ENCODE peak calls at places on chromosomes 6 and 20, in six cellular contexts. One of them, this sample, is unnamed.

GRCh38 chr6:163878656-163879055 is 464.1 kb downstream of the QKI start:
- DNase-seq in sciatic nerve: no peak
- DNase-seq in GOT3: no peak
- DNase-seq in germinal center: no peak
- DNase-seq in substantia nigra: no peak
- DNase-seq in activated T-helper 2 cell treated with anti-CD3 and anti-CD28 coated beads, Interferon-gamma antibody, Interleukin-2, Interleukin-4, amounts not matched to agents 10 μg/mL and 5 μg/mL and 100 μg/mL, durations not matched to agents 14 hours and 24 hours and 36 hours: no peak
- DNase-seq in this sample: no peak

GRCh38 chr20:25287631-25288290 is 39.9 kb downstream of the PYGB start:
- DNase-seq in sciatic nerve: no peak
- DNase-seq in GOT3: no peak
- DNase-seq in germinal center: no peak
- DNase-seq in substantia nigra: no peak
- DNase-seq in activated T-helper 2 cell treated with anti-CD3 and anti-CD28 coated beads, Interferon-gamma antibody, Interleukin-2, Interleukin-4, amounts not matched to agents 10 μg/mL and 5 μg/mL and 100 μg/mL, durations not matched to agents 14 hours and 24 hours and 36 hours: no peak
- DNase-seq in this sample: no peak

GRCh38 chr6:167673951-167674350 is 152.8 kb upstream of the AFDN start:
- DNase-seq in sciatic nerve: no peak
- DNase-seq in GOT3: no peak
- DNase-seq in germinal center: no peak
- DNase-seq in substantia nigra: no peak
- DNase-seq in activated T-helper 2 cell treated with anti-CD3 and anti-CD28 coated beads, Interferon-gamma antibody, Interleukin-2, Interleukin-4, amounts not matched to agents 10 μg/mL and 5 μg/mL and 100 μg/mL, durations not matched to agents 14 hours and 24 hours and 36 hours: no peak
- DNase-seq in this sample: no peak

GRCh38 chr6:30912746-30913520 is 1.1 kb upstream of the VARS2 start:
- DNase-seq in sciatic nerve: no peak
- DNase-seq in GOT3: no peak
- DNase-seq in germinal center: no peak
- DNase-seq in substantia nigra: no peak
- DNase-seq in activated T-helper 2 cell treated with anti-CD3 and anti-CD28 coated beads, Interferon-gamma antibody, Interleukin-2, Interleukin-4, amounts not matched to agents 10 μg/mL and 5 μg/mL and 100 μg/mL, durations not matched to agents 14 hours and 24 hours and 36 hours: no peak
- DNase-seq in this sample: no peak

GRCh38 chr20:49245921-49246740 is 26.9 kb downstream of the DDX27 start:
- DNase-seq in sciatic nerve: no peak
- DNase-seq in GOT3: no peak
- DNase-seq in germinal center: peak
- DNase-seq in substantia nigra: no peak
- DNase-seq in activated T-helper 2 cell treated with anti-CD3 and anti-CD28 coated beads, Interferon-gamma antibody, Interleukin-2, Interleukin-4, amounts not matched to agents 10 μg/mL and 5 μg/mL and 100 μg/mL, durations not matched to agents 14 hours and 24 hours and 36 hours: no peak
- DNase-seq in this sample: no peak

GRCh38 chr6:52672422-52673025 is 1.6 kb downstream of the TMEM14A start:
- DNase-seq in sciatic nerve: no peak
- DNase-seq in GOT3: no peak
- DNase-seq in germinal center: no peak
- DNase-seq in substantia nigra: no peak
- DNase-seq in activated T-helper 2 cell treated with anti-CD3 and anti-CD28 coated beads, Interferon-gamma antibody, Interleukin-2, Interleukin-4, amounts not matched to agents 10 μg/mL and 5 μg/mL and 100 μg/mL, durations not matched to agents 14 hours and 24 hours and 36 hours: no peak
- DNase-seq in this sample: no peak

GRCh38 chr6:72132425-72132824 is 246.1 kb downstream of the RIMS1 start:
- DNase-seq in sciatic nerve: no peak
- DNase-seq in GOT3: no peak
- DNase-seq in germinal center: no peak
- DNase-seq in substantia nigra: no peak
- DNase-seq in activated T-helper 2 cell treated with anti-CD3 and anti-CD28 coated beads, Interferon-gamma antibody, Interleukin-2, Interleukin-4, amounts not matched to agents 10 μg/mL and 5 μg/mL and 100 μg/mL, durations not matched to agents 14 hours and 24 hours and 36 hours: no peak
- DNase-seq in this sample: no peak

GRCh38 chr6:74280130-74280692 is 584.2 kb downstream of the CD109 start:
- DNase-seq in sciatic nerve: no peak
- DNase-seq in GOT3: no peak
- DNase-seq in germinal center: no peak
- DNase-seq in substantia nigra: no peak
- DNase-seq in activated T-helper 2 cell treated with anti-CD3 and anti-CD28 coated beads, Interferon-gamma antibody, Interleukin-2, Interleukin-4, amounts not matched to agents 10 μg/mL and 5 μg/mL and 100 μg/mL, durations not matched to agents 14 hours and 24 hours and 36 hours: no peak
- DNase-seq in this sample: no peak

GRCh38 chr6:163565140-163565539 is 150.6 kb downstream of the QKI start:
- DNase-seq in sciatic nerve: no peak
- DNase-seq in GOT3: no peak
- DNase-seq in germinal center: no peak
- DNase-seq in substantia nigra: no peak
- DNase-seq in activated T-helper 2 cell treated with anti-CD3 and anti-CD28 coated beads, Interferon-gamma antibody, Interleukin-2, Interleukin-4, amounts not matched to agents 10 μg/mL and 5 μg/mL and 100 μg/mL, durations not matched to agents 14 hours and 24 hours and 36 hours: no peak
- DNase-seq in this sample: no peak

GRCh38 chr6:106735136-106735535 is 105.8 kb downstream of the QRSL1 start:
- DNase-seq in sciatic nerve: no peak
- DNase-seq in GOT3: no peak
- DNase-seq in germinal center: peak
- DNase-seq in substantia nigra: no peak
- DNase-seq in activated T-helper 2 cell treated with anti-CD3 and anti-CD28 coated beads, Interferon-gamma antibody, Interleukin-2, Interleukin-4, amounts not matched to agents 10 μg/mL and 5 μg/mL and 100 μg/mL, durations not matched to agents 14 hours and 24 hours and 36 hours: no peak
- DNase-seq in this sample: no peak